ENCODE peak calls at places on chromosomes 13 and 19, in four cellular contexts. L is HepG2, O is K562, P is HEK293T. A is an unnamed sample.

GRCh38 chr19:43532571-43532961 is 422 bp upstream of the ZNF575 start:
- DNase-seq in L (no peak), O (no peak), P (no peak), A (peak)

GRCh38 chr19:10752237-10752912 is 34.5 kb downstream of the DNM2 start:
- DNase-seq in L (no peak), O (no peak), P (no peak), A (no peak)

GRCh38 chr13:36377822-36378480 is 31.8 kb upstream of the SPART start:
- DNase-seq in L (no peak), O (no peak), P (no peak), A (no peak)

GRCh38 chr19:20278342-20278741 is 111.3 kb downstream of the ZNF486 start:
- DNase-seq in L (peak), O (no peak), P (no peak), A (no peak)

GRCh38 chr13:65725001-65725400 is 1505.1 kb downstream of the PCDH9 start:
- DNase-seq in L (no peak), O (no peak), P (no peak), A (no peak)

GRCh38 chr13:87669379-87669978 is 1.7 kb upstream of the SLITRK5 start:
- DNase-seq in L (peak), O (no peak), P (peak), A (no peak)

GRCh38 chr13:41694902-41695301 is 237.6 kb downstream of the RGCC start:
- DNase-seq in L (no peak), O (peak), P (peak), A (no peak)

GRCh38 chr19:45820413-45821102 is 5.5 kb upstream of the RSPH6A start:
- DNase-seq in L (no peak), O (no peak), P (no peak), A (no peak)

GRCh38 chr13:28401303-28402056 is 93.4 kb downstream of the FLT1 start:
- DNase-seq in L (no peak), O (no peak), P (no peak), A (no peak)

GRCh38 chr13:44463759-44464158 is 90.1 kb downstream of the SERP2 start:
- DNase-seq in L (no peak), O (no peak), P (no peak), A (no peak)

GRCh38 chr13:22235285-22235949 is 564.5 kb downstream of the FGF9 start:
- DNase-seq in L (no peak), O (no peak), P (no peak), A (no peak)

GRCh38 chr19:2488942-2489731 is 13.2 kb downstream of the GADD45B start:
- DNase-seq in L (no peak), O (no peak), P (no peak), A (peak)

GRCh38 chr13:41505209-41505835 is 48.0 kb downstream of the RGCC start:
- DNase-seq in L (no peak), O (no peak), P (no peak), A (no peak)

GRCh38 chr13:47159853-47160550 is 263.1 kb upstream of the HTR2A start:
- DNase-seq in L (no peak), O (no peak), P (no peak), A (no peak)

GRCh38 chr19:35120898-35121297 is 5.3 kb downstream of the FXYD3 start:
- DNase-seq in L (no peak), O (no peak), P (no peak), A (no peak)

GRCh38 chr13:98083507-98083906 is 59.4 kb upstream of the FARP1 start:
- DNase-seq in L (no peak), O (no peak), P (no peak), A (no peak)

GRCh38 chr19:53424968-53425597 is 6.7 kb upstream of the ZNF761 start:
- DNase-seq in L (peak), O (peak), P (peak), A (peak)

GRCh38 chr19:3108775-3109174 is 14.6 kb downstream of the GNA11 start:
- DNase-seq in L (peak), O (peak), P (peak), A (peak)

GRCh38 chr19:56271096-56271495 is 1.5 kb upstream of the EDDM13 start:
- DNase-seq in L (no peak), O (no peak), P (no peak), A (no peak)

GRCh38 chr13:83297591-83298305 is 584.5 kb downstream of the SLITRK1 start:
- DNase-seq in L (no peak), O (no peak), P (no peak), A (no peak)

GRCh38 chr19:4380254-4380727 is 20.1 kb downstream of the SH3GL1 start:
- DNase-seq in L (no peak), O (no peak), P (no peak), A (no peak)

GRCh38 chr13:113397606-113398425 is 33.9 kb upstream of the GRTP1 start:
- DNase-seq in L (no peak), O (no peak), P (no peak), A (peak)

GRCh38 chr13:113400621-113401451 is 36.9 kb upstream of the GRTP1 start:
- DNase-seq in L (no peak), O (no peak), P (no peak), A (peak)

GRCh38 chr13:113399755-113400149 is 35.8 kb upstream of the GRTP1 start:
- DNase-seq in L (no peak), O (no peak), P (no peak), A (peak)

GRCh38 chr13:113401452-113402415 is 37.8 kb upstream of the GRTP1 start:
- DNase-seq in L (no peak), O (no peak), P (no peak), A (peak)

GRCh38 chr13:113398963-113399754 is 35.2 kb upstream of the GRTP1 start:
- DNase-seq in L (no peak), O (no peak), P (no peak), A (peak)
- TF ChIP-seq ELF4 in L (no peak), O (no peak), P (no peak), A (no peak)

DNA sequence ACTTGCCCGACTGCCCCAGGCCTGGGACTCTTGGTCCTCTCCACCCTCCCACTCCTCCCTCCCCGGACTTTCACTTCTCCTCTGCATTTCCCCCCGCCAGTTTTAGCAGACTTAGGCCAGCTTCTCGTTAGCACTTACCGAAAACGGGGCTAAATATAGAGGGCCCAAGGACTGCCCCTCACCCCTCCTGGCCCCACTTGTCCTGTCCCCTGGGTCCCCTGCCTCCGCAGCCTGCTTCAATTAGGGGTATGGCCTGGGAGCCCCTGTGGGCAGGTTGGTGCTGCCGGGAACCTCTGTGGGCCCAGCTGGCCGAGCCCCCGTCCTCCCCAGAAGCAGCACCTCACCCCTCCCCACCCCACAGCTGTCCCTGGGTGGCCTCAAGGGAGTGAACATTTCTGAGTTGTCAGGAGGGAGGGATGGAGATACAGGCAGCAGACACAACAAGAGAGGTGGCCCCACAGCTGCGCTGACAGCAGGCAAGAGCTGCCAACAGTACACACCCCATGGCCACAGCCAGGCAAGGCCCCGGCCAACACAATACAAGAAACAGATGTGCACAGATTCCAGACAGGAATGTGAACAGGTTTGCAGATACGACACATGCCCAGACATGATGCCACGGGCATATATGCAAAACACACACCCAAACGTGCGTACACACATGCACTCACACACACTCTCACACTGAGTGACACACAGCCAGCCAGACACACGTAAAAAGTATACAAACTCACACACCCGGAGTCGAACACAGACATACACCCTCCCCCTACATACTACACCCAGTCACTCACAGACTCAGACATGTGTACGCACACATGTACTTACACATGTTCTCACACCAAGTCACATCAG is 2.6 kb downstream of the POU2F2 start:
- DNase-seq in L (no peak), O (no peak), P (no peak), A (no peak)
- TF ChIP-seq ELF4 in L (no peak), O (no peak), P (no peak), A (no peak)

DNA sequence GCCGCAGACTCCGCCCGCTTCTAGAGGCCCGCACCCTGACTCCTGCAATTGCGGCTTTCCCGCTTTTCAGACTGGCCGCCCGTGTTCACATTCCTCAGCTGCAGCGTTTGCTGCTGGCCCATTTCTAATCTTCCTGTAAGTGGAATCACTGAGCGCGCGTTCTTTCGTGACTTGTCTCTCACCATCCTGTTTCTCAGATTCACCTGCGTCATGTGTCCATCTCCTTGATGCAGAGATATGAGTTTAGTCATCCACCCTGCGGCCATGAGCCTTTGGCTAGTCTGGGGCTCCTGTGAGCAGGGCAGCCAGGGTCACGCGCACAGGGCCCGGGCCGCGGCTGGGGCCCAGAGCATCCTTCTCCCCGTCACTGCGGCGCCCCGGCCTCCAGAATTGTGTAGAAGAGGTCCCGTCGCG is 110.0 kb downstream of the CRYL1 start:
- DNase-seq in L (no peak), O (no peak), P (no peak), A (no peak)
- TF ChIP-seq ELF4 in L (no peak), O (no peak), P (no peak), A (no peak)

GRCh38 chr13:111957913-111958450 is 109.0 kb upstream of the SOX1 start:
- DNase-seq in L (no peak), O (no peak), P (no peak), A (no peak)
- TF ChIP-seq ELF4 in L (no peak), O (no peak), P (no peak), A (no peak)

DNA sequence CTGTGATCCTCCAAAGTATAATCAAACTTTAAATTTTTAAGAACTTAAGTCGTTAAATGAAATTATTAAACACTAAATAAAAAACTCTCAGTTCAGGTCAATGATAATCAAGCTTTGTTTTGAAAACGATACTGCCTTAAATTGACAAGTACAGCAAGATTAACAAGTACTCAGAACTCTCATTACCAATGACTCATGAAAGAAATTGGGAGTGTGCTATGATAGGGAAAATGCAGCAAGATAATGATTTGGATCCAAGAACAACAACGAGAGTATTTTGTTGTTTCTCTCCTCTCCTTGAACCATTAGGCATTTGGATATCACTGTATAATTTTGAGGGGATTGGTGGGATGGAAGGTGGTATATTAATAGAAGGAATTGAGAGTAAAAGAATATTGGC is 10.2 kb downstream of the N4BP2L2 start:
- DNase-seq in L (no peak), O (no peak), P (no peak), A (no peak)
- TF ChIP-seq ELF4 in L (no peak), O (no peak), P (no peak), A (no peak)

DNA sequence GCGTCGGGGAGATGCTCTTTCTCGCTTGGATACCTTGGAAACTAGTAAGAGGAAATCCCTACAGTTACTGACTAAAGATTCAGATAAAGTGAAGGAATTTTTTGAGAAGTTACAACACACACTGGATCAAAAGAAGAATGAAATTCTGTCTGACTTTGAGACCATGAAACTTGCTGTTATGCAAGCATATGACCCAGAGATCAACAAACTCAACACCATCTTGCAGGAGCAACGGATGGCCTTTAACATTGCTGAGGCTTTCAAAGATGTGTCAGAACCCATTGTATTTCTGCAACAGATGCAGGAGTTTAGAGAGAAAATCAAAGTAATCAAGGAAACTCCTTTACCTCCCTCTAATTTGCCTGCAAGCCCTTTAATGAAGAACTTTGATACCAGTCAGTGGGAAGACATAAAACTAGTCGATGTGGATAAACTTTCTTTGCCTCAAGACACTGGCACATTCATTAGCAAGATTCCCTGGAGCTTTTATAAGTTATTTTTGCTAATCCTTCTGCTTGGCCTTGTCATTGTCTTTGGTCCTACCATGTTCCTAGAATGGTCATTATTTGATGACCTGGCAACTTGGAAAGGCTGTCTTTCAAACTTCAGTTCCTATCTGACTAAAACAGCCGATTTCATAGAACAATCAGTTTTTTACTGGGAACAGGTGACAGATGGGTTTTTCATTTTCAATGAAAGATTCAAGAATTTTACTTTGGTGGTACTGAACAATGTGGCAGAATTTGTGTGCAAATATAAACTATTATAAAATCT is 2.7 kb upstream of the KCNRG start:
- DNase-seq in L (no peak), O (no peak), P (no peak), A (no peak)
- TF ChIP-seq ELF4 in L (no peak), O (no peak), P (no peak), A (no peak)

DNA sequence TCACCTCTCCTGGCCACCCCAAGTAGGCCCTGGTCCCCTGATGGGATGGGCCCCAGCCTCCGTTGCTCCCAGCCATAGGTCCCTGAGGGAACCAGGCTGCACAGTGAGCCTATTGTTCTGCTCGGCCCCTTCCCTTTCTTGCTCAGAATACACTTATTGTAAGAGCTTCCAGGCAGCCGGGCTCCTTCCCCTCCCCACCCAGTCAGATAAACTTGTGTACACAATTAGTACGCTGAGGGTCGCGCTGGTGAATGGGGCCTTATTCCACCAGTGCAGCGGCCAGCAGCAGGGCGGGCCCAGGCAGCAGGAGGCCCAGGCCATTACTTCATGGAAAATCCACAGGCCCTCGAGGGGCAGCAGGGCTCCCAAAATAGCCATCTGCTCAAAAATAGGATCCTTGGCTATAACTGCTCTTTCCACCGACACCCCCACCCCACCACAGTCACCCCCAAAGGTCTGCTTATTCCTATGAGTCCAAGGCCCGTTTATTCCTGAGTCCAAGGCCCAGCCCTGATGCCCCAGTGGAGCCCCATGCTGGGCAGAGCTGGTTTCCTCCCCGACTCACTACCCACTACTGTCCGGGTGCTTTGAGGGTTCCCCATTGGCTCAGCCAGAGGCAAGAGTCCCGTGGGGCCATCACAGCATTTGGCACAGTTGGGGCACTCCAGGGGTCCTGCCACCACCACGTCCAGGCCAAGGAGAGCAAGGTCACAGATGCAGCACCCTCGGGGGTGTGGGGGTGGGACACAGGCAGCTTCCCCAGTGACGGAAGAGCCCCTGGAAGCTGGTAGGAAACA is 22.1 kb downstream of the CAPN12 start:
- DNase-seq in L (peak), O (no peak), P (no peak), A (no peak)
- TF ChIP-seq ELF4 in L (no peak), O (no peak), P (no peak), A (no peak)

GRCh38 chr19:42122691-42123607 is 9.3 kb downstream of the POU2F2 start:
- DNase-seq in L (no peak), O (no peak), P (no peak), A (no peak)
- TF ChIP-seq ELF4 in L (no peak), O (no peak), P (no peak), A (no peak)

GRCh38 chr13:52459668-52460067 is 4.4 kb downstream of the CKAP2 start:
- DNase-seq in L (no peak), O (no peak), P (no peak), A (no peak)
- TF ChIP-seq ELF4 in L (no peak), O (no peak), P (no peak), A (no peak)

A was measured in WTC11.